ENCODE peak calls at places on chromosomes 1 and 21, in four cellular contexts. O is K562, H is A549, R is GM12878. L is an unnamed sample.
A peak's percentile ranks its signal among the peaks of the same experiment; 100 is the strongest.

GRCh38 chr1:108691128-108691885 is 803 bp upstream of the PRPF38B start:
- DNase-seq in O (peak; percentile 55), H (no peak), R (no peak), L (peak; percentile 5)

GRCh38 chr1:83029916-83030315 is 969.0 kb downstream of the TTLL7 start:
- DNase-seq in O (no peak), H (no peak), R (no peak), L (no peak)

GRCh38 chr1:92315766-92316413 is 17.0 kb downstream of the RPAP2 start:
- DNase-seq in O (no peak), H (no peak), R (no peak), L (no peak)

GRCh38 chr1:225749706-225750105 is 27.9 kb upstream of the SRP9 start:
- DNase-seq in O (no peak), H (no peak), R (no peak), L (no peak)

GRCh38 chr1:28449904-28450303 is 55.9 kb upstream of the RCC1 start:
- DNase-seq in O (peak; percentile 61), H (no peak), R (peak; percentile 36), L (no peak)

GRCh38 chr21:39251326-39251725 is 62.1 kb downstream of the BRWD1 start:
- DNase-seq in O (no peak), H (no peak), R (no peak), L (peak; percentile 24)

GRCh38 chr21:41767606-41768370 is 936 bp upstream of the RIPK4 start:
- DNase-seq in O (no peak), H (peak; percentile 50), R (no peak), L (peak; percentile 17)

GRCh38 chr1:67361646-67362045 is 54.0 kb downstream of the IL12RB2 start:
- DNase-seq in O (no peak), H (no peak), R (no peak), L (no peak)

GRCh38 chr1:245715291-245715701 is 560.5 kb downstream of the KIF26B start:
- DNase-seq in O (no peak), H (no peak), R (no peak), L (peak; percentile 29)

GRCh38 chr1:228867951-228868730 is 132.9 kb downstream of the RHOU start:
- DNase-seq in O (no peak), H (no peak), R (no peak), L (no peak)

GRCh38 chr1:245245021-245245667 is 90.4 kb downstream of the KIF26B start:
- DNase-seq in O (no peak), H (no peak), R (no peak), L (no peak)

GRCh38 chr1:145871994-145872411 is 13.1 kb upstream of the PIAS3 start:
- DNase-seq in O (no peak), H (no peak), R (no peak), L (peak; percentile 46)

GRCh38 chr1:23483327-23484252 is at the start of gene ASAP3:
- DNase-seq in O (no peak), H (no peak), R (no peak), L (peak; percentile 41)

GRCh38 chr1:23979387-23980005 is 631 bp downstream of the SRSF10 start:
- DNase-seq in O (no peak), H (no peak), R (no peak), L (no peak)

GRCh38 chr1:73674945-73675561 is 522.9 kb downstream of the LRRIQ3 start:
- DNase-seq in O (no peak), H (peak; percentile 1), R (no peak), L (no peak)

GRCh38 chr1:156623946-156624813 is 5.0 kb downstream of the HAPLN2 start:
- DNase-seq in O (peak; percentile 80), H (peak; percentile 78), R (no peak), L (peak; percentile 24)

GRCh38 chr1:19344372-19344810 is 32.3 kb downstream of the SLC66A1 start:
- DNase-seq in O (peak; percentile 79), H (peak; percentile 44), R (no peak), L (peak; percentile 28)

GRCh38 chr1:214331827-214332423 is 51.0 kb downstream of the SMYD2 start:
- DNase-seq in O (peak; percentile 89), H (peak; percentile 57), R (no peak), L (peak; percentile 32)
- TF ChIP-seq ELK1 in O (no peak), H (no peak), R (no peak), L (no peak)

DNA sequence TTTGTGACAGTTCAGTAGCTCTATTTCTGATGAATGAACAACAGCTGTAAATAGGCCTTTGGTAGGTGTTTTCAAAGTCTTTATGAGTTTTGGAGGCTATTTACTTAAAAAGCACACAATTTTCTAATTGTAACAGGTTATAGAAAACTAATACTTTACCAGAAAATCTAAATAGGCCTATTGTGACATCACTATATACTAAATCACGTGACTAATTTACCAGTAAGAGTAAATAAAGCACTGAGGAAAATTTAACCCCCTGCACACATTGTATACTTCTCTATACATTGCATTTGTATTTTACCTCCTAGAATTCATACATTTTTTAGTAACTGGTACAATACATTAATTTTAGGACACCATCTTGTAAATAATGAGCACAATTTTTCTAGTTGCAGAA is 15.0 kb downstream of the KRTAP26-1 start:
- DNase-seq in O (no peak), H (no peak), R (no peak), L (no peak)
- TF ChIP-seq ELK1 in O (no peak), H (no peak), R (no peak), L (no peak)

GRCh38 chr1:6862906-6863305 is 77.7 kb downstream of the CAMTA1 start:
- DNase-seq in O (no peak), H (no peak), R (no peak), L (no peak)

GRCh38 chr1:6866825-6867224 is 81.6 kb downstream of the CAMTA1 start:
- DNase-seq in O (no peak), H (no peak), R (no peak), L (no peak)

GRCh38 chr1:6861075-6861724 is 75.9 kb downstream of the CAMTA1 start:
- DNase-seq in O (no peak), H (no peak), R (peak; percentile 44), L (no peak)

GRCh38 chr1:6867688-6868370 is 82.6 kb downstream of the CAMTA1 start:
- DNase-seq in O (no peak), H (no peak), R (no peak), L (no peak)

GRCh38 chr1:6864166-6864565 is 78.9 kb downstream of the CAMTA1 start:
- DNase-seq in O (no peak), H (no peak), R (no peak), L (no peak)
- TF ChIP-seq ELK1 in O (no peak), H (no peak), R (no peak), L (no peak)

DNA sequence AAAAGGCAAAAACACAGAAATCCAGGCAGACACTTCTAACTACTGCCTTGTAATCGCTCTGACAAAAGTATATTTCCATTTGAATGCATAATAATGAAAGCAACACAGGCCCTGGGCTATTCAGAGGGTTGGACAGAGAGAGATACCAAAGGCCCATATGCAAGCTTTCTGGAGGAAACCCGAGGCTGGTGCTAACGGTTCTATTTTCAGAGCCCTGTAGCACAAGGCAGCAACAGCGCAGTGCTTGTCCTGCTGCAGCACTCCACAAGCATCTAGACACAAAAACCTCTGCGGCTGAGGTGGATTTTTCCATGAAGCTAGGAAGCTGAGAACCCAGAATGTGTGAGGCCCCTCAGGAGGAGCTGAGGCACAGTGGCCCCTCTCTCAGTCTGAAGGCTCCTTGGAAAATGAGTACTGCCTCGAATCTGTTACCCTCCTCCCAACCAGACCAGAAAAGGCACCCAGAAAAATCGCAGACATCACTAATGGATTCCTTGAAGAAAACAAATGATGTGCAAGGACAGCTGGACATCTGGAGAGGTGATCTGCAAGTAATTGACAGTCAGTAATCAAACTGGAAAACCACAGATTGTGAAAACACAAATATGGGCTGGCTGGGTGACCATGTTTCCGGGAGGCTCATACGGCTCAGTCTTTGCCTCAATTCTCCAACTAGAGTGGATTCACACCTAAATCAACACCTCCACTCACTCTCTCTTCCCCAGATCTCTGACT is 54.0 kb downstream of the COLGALT2 start:
- DNase-seq in O (no peak), H (no peak), R (no peak), L (peak; percentile 19)
- TF ChIP-seq ELK1 in O (peak; percentile 94), H (no peak), R (no peak), L (no peak)

GRCh38 chr1:47403321-47403720 is 12.8 kb upstream of the FOXE3 start:
- DNase-seq in O (no peak), H (no peak), R (no peak), L (no peak)

GRCh38 chr1:47406966-47407365 is 9.1 kb upstream of the FOXE3 start:
- DNase-seq in O (no peak), H (no peak), R (no peak), L (no peak)

GRCh38 chr1:47402591-47402990 is 13.5 kb upstream of the FOXE3 start:
- DNase-seq in O (no peak), H (no peak), R (no peak), L (no peak)

GRCh38 chr1:47407481-47407880 is 8.6 kb upstream of the FOXE3 start:
- DNase-seq in O (no peak), H (no peak), R (no peak), L (peak; percentile 45)

GRCh38 chr1:47405697-47406096 is 10.4 kb upstream of the FOXE3 start:
- DNase-seq in O (no peak), H (no peak), R (no peak), L (no peak)
- TF ChIP-seq ELK1 in O (no peak), H (no peak), R (no peak), L (no peak)

GRCh38 chr1:90488451-90488850 is 228.7 kb downstream of the BARHL2 start:
- DNase-seq in O (no peak), H (no peak), R (no peak), L (peak; percentile 0)
- TF ChIP-seq ELK1 in O (no peak), H (no peak), R (no peak), L (no peak)

DNA sequence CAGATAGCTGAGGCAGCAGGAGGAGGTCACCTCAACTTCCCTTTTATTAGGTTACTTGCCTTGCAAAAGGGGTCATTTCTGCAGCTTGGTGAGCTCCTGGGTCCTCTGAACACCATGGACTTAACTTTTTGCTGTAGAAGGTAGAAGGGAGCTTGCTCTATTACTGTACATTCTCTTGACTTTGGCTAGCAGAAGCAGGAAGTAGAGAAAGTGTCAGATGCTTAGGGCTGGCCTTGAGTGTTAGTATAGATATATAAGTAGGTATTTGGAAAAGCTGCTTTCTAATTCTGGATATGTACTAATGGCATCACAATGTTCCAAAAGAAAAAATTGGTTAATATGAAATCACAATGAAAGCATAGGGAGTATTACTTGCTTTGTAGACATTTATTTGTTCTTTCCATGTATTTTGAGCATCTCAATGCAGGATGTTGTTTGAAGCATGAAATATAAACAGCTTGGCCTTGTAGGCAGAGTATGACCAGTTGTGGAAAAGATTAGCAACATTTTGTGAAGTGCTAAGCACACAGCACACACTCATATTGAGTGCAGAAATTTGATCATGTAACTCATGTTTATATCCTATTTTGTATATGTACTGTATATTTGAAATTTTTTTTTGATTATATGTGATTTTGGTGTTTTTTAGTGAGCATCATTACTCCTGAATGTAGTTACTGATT is 108.8 kb downstream of the DYRK1A start:
- DNase-seq in O (no peak), H (no peak), R (no peak), L (no peak)
- TF ChIP-seq ELK1 in O (no peak), H (no peak), R (no peak), L (no peak)

DNA sequence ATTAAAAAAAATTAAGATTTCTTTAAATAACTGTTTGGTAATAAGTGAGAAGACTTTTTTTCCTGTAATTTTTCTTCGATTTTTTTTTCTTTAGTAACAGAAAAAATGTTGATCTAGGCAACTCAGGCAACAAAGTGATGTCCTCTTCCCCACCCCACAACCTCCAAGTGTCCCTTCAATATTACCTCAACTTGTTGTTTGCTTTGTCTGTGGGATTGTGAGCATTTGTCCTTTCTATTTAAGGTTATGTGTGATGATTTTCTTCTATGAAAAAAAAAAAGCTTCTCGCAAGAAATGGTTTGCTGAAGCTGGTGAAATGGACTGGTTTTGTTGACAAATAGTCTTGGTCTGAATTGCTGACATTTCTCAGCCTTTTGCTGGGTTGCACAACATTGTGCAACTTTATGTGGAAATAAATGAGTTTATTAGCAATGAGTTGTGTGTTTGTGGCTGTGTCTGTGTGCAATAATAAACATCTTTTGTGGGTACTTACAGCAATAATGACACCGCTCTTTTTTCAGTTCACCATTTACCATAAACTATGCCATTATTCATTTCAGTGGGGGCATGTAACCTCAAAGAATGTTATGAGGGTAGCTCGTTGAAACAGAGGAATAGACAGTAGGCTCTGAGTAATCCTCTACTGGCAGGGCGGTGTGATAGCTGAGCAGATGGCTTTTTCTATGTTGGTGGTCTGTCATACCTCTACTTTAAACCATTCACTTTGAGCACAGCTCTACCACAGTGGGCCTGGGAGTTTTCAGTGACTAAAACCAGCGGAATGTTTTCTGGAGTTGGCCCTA is 218.4 kb downstream of the HLX start:
- DNase-seq in O (no peak), H (peak; percentile 80), R (no peak), L (peak; percentile 88)
- TF ChIP-seq ELK1 in O (no peak), H (no peak), R (no peak), L (no peak)